ENCODE peak calls at places on chromosomes 16 and 17, in ten cellular contexts. One of them, this sample, is unnamed.

GRCh38 chr17:33038740-33039139 is 47.1 kb downstream of the SPACA3 start:
- DNase-seq in naive thymus-derived CD4-positive, alpha-beta T cell: peak
- DNase-seq in lower leg skin: no peak
- DNase-seq in pancreas: no peak
- DNase-seq in CD4-positive, CD25-positive, alpha-beta regulatory T cell: peak
- DNase-seq in tibial artery: no peak
- DNase-seq in ascending aorta: no peak
- DNase-seq in GM06990: no peak
- DNase-seq in IMR-90: peak
- DNase-seq in NB4: peak
- DNase-seq in this sample: no peak

GRCh38 chr16:9633844-9634243 is 542.4 kb downstream of the HAPSTR1 start:
- DNase-seq in IMR-90: no peak
- DNase-seq in CD4-positive, CD25-positive, alpha-beta regulatory T cell: no peak
- DNase-seq in pancreas: no peak
- DNase-seq in ascending aorta: no peak
- DNase-seq in GM06990: no peak
- DNase-seq in NB4: no peak
- DNase-seq in naive thymus-derived CD4-positive, alpha-beta T cell: no peak
- DNase-seq in tibial artery: no peak
- DNase-seq in lower leg skin: no peak
- DNase-seq in this sample: no peak

GRCh38 chr17:40659909-40660308 is 5.1 kb downstream of the KRT222 start:
- DNase-seq in GM06990: no peak
- DNase-seq in naive thymus-derived CD4-positive, alpha-beta T cell: no peak
- DNase-seq in pancreas: no peak
- DNase-seq in IMR-90: no peak
- DNase-seq in NB4: no peak
- DNase-seq in lower leg skin: no peak
- DNase-seq in tibial artery: no peak
- DNase-seq in ascending aorta: no peak
- DNase-seq in CD4-positive, CD25-positive, alpha-beta regulatory T cell: peak
- DNase-seq in this sample: no peak

GRCh38 chr16:72561-73537 is at the start of gene RHBDF1:
- DNase-seq in GM06990: no peak
- DNase-seq in IMR-90: peak
- DNase-seq in lower leg skin: no peak
- DNase-seq in CD4-positive, CD25-positive, alpha-beta regulatory T cell: no peak
- DNase-seq in NB4: peak
- DNase-seq in pancreas: no peak
- DNase-seq in ascending aorta: peak
- DNase-seq in tibial artery: no peak
- DNase-seq in naive thymus-derived CD4-positive, alpha-beta T cell: peak
- DNase-seq in this sample: peak

GRCh38 chr17:38349097-38349904 is 2.3 kb upstream of the SOCS7 start:
- DNase-seq in ascending aorta: peak
- DNase-seq in naive thymus-derived CD4-positive, alpha-beta T cell: peak
- DNase-seq in tibial artery: peak
- DNase-seq in NB4: peak
- DNase-seq in CD4-positive, CD25-positive, alpha-beta regulatory T cell: peak
- DNase-seq in IMR-90: peak
- DNase-seq in GM06990: peak
- DNase-seq in lower leg skin: peak
- DNase-seq in pancreas: peak
- DNase-seq in this sample: peak

GRCh38 chr17:37570527-37571093 is 38.6 kb downstream of the SYNRG start:
- DNase-seq in lower leg skin: no peak
- DNase-seq in pancreas: no peak
- DNase-seq in tibial artery: no peak
- DNase-seq in ascending aorta: no peak
- DNase-seq in IMR-90: peak
- DNase-seq in NB4: peak
- DNase-seq in CD4-positive, CD25-positive, alpha-beta regulatory T cell: peak
- DNase-seq in naive thymus-derived CD4-positive, alpha-beta T cell: no peak
- DNase-seq in GM06990: no peak
- DNase-seq in this sample: peak

GRCh38 chr17:2792541-2793169 is 3.6 kb upstream of the RAP1GAP2 start:
- DNase-seq in pancreas: no peak
- DNase-seq in lower leg skin: no peak
- DNase-seq in tibial artery: no peak
- DNase-seq in naive thymus-derived CD4-positive, alpha-beta T cell: no peak
- DNase-seq in GM06990: no peak
- DNase-seq in NB4: peak
- DNase-seq in CD4-positive, CD25-positive, alpha-beta regulatory T cell: no peak
- DNase-seq in ascending aorta: no peak
- DNase-seq in IMR-90: no peak
- DNase-seq in this sample: no peak

GRCh38 chr17:43645765-43646481 is 15.8 kb downstream of the MEOX1 start:
- DNase-seq in lower leg skin: peak
- DNase-seq in NB4: no peak
- DNase-seq in naive thymus-derived CD4-positive, alpha-beta T cell: no peak
- DNase-seq in tibial artery: peak
- DNase-seq in IMR-90: no peak
- DNase-seq in pancreas: peak
- DNase-seq in CD4-positive, CD25-positive, alpha-beta regulatory T cell: no peak
- DNase-seq in ascending aorta: peak
- DNase-seq in GM06990: no peak
- DNase-seq in this sample: no peak

GRCh38 chr17:42051013-42051400 is 606 bp upstream of the C17orf113 start:
- DNase-seq in CD4-positive, CD25-positive, alpha-beta regulatory T cell: no peak
- DNase-seq in pancreas: no peak
- DNase-seq in naive thymus-derived CD4-positive, alpha-beta T cell: no peak
- DNase-seq in lower leg skin: no peak
- DNase-seq in NB4: no peak
- DNase-seq in GM06990: no peak
- DNase-seq in IMR-90: no peak
- DNase-seq in tibial artery: no peak
- DNase-seq in ascending aorta: no peak
- DNase-seq in this sample: no peak
- H3K4me3 ChIP-seq in CD4-positive, CD25-positive, alpha-beta regulatory T cell: no peak
- H3K4me3 ChIP-seq in pancreas: peak
- H3K4me3 ChIP-seq in naive thymus-derived CD4-positive, alpha-beta T cell: no peak
- H3K4me3 ChIP-seq in lower leg skin: peak
- H3K4me3 ChIP-seq in NB4: no peak
- H3K4me3 ChIP-seq in GM06990: peak
- H3K4me3 ChIP-seq in IMR-90: no peak
- H3K4me3 ChIP-seq in tibial artery: peak
- H3K4me3 ChIP-seq in ascending aorta: peak
- H3K4me3 ChIP-seq in this sample: peak

GRCh38 chr16:30946671-30947532 is 2.0 kb upstream of the ORAI3 start:
- DNase-seq in CD4-positive, CD25-positive, alpha-beta regulatory T cell: no peak
- DNase-seq in lower leg skin: no peak
- DNase-seq in naive thymus-derived CD4-positive, alpha-beta T cell: no peak
- DNase-seq in pancreas: peak
- DNase-seq in ascending aorta: no peak
- DNase-seq in GM06990: no peak
- DNase-seq in IMR-90: no peak
- DNase-seq in NB4: no peak
- DNase-seq in tibial artery: no peak
- DNase-seq in this sample: no peak

GRCh38 chr16:30941600-30942420 is 7.1 kb upstream of the ORAI3 start:
- DNase-seq in NB4: peak
- DNase-seq in IMR-90: peak
- DNase-seq in GM06990: peak
- DNase-seq in ascending aorta: no peak
- DNase-seq in CD4-positive, CD25-positive, alpha-beta regulatory T cell: peak
- DNase-seq in naive thymus-derived CD4-positive, alpha-beta T cell: peak
- DNase-seq in tibial artery: no peak
- DNase-seq in pancreas: peak
- DNase-seq in lower leg skin: no peak
- DNase-seq in this sample: peak

GRCh38 chr16:30944352-30944751 is 4.5 kb upstream of the ORAI3 start:
- DNase-seq in lower leg skin: no peak
- DNase-seq in naive thymus-derived CD4-positive, alpha-beta T cell: no peak
- DNase-seq in pancreas: no peak
- DNase-seq in ascending aorta: no peak
- DNase-seq in GM06990: no peak
- DNase-seq in NB4: no peak
- DNase-seq in CD4-positive, CD25-positive, alpha-beta regulatory T cell: no peak
- DNase-seq in IMR-90: no peak
- DNase-seq in tibial artery: no peak
- DNase-seq in this sample: no peak

GRCh38 chr16:30937692-30938091 is 11.2 kb upstream of the ORAI3 start:
- DNase-seq in tibial artery: no peak
- DNase-seq in IMR-90: no peak
- DNase-seq in NB4: no peak
- DNase-seq in lower leg skin: no peak
- DNase-seq in GM06990: no peak
- DNase-seq in ascending aorta: no peak
- DNase-seq in naive thymus-derived CD4-positive, alpha-beta T cell: no peak
- DNase-seq in pancreas: no peak
- DNase-seq in CD4-positive, CD25-positive, alpha-beta regulatory T cell: no peak
- DNase-seq in this sample: no peak

DNA sequence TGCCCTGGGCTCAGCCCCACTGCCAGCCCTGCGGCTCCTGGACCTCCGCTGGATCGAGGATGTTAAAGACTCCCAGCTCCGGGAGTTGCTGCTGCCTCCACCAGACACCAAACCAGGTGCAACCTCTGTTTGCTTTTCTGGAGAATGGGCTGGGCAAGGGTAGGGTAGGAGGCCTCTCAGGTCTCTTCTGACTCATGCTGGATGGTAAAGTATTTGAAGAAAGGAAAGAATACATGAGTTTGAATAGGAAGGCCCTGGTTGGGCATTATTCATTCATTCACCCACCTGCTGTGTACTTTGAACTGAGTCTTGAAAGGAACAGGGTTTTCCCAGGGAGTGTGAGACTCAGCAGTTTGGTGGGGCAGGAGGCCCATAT is 6.5 kb upstream of the ORAI3 start:
- DNase-seq in GM06990: no peak
- DNase-seq in pancreas: no peak
- DNase-seq in CD4-positive, CD25-positive, alpha-beta regulatory T cell: no peak
- DNase-seq in tibial artery: no peak
- DNase-seq in naive thymus-derived CD4-positive, alpha-beta T cell: no peak
- DNase-seq in IMR-90: no peak
- DNase-seq in lower leg skin: no peak
- DNase-seq in NB4: no peak
- DNase-seq in ascending aorta: no peak
- DNase-seq in this sample: no peak
- H3K4me3 ChIP-seq in GM06990: peak
- H3K4me3 ChIP-seq in pancreas: no peak
- H3K4me3 ChIP-seq in CD4-positive, CD25-positive, alpha-beta regulatory T cell: no peak
- H3K4me3 ChIP-seq in tibial artery: no peak
- H3K4me3 ChIP-seq in naive thymus-derived CD4-positive, alpha-beta T cell: no peak
- H3K4me3 ChIP-seq in IMR-90: no peak
- H3K4me3 ChIP-seq in lower leg skin: no peak
- H3K4me3 ChIP-seq in NB4: no peak
- H3K4me3 ChIP-seq in ascending aorta: no peak
- H3K4me3 ChIP-seq in this sample: no peak

GRCh38 chr17:48840441-48840840 is 9.6 kb downstream of the CALCOCO2 start:
- DNase-seq in lower leg skin: no peak
- DNase-seq in GM06990: no peak
- DNase-seq in naive thymus-derived CD4-positive, alpha-beta T cell: no peak
- DNase-seq in NB4: no peak
- DNase-seq in CD4-positive, CD25-positive, alpha-beta regulatory T cell: no peak
- DNase-seq in pancreas: no peak
- DNase-seq in ascending aorta: no peak
- DNase-seq in IMR-90: no peak
- DNase-seq in tibial artery: no peak
- DNase-seq in this sample: no peak

GRCh38 chr17:48835971-48836370 is 5.1 kb downstream of the CALCOCO2 start:
- DNase-seq in IMR-90: no peak
- DNase-seq in lower leg skin: no peak
- DNase-seq in pancreas: no peak
- DNase-seq in ascending aorta: no peak
- DNase-seq in NB4: no peak
- DNase-seq in CD4-positive, CD25-positive, alpha-beta regulatory T cell: peak
- DNase-seq in tibial artery: no peak
- DNase-seq in naive thymus-derived CD4-positive, alpha-beta T cell: no peak
- DNase-seq in GM06990: no peak
- DNase-seq in this sample: peak

GRCh38 chr17:48843172-48843900 is 12.5 kb downstream of the CALCOCO2 start:
- DNase-seq in pancreas: no peak
- DNase-seq in tibial artery: no peak
- DNase-seq in CD4-positive, CD25-positive, alpha-beta regulatory T cell: no peak
- DNase-seq in IMR-90: peak
- DNase-seq in NB4: peak
- DNase-seq in naive thymus-derived CD4-positive, alpha-beta T cell: no peak
- DNase-seq in GM06990: no peak
- DNase-seq in ascending aorta: no peak
- DNase-seq in lower leg skin: no peak
- DNase-seq in this sample: no peak

GRCh38 chr17:48842746-48843145 is 11.9 kb downstream of the CALCOCO2 start:
- DNase-seq in CD4-positive, CD25-positive, alpha-beta regulatory T cell: no peak
- DNase-seq in lower leg skin: no peak
- DNase-seq in IMR-90: peak
- DNase-seq in NB4: no peak
- DNase-seq in ascending aorta: no peak
- DNase-seq in GM06990: no peak
- DNase-seq in pancreas: no peak
- DNase-seq in tibial artery: no peak
- DNase-seq in naive thymus-derived CD4-positive, alpha-beta T cell: no peak
- DNase-seq in this sample: no peak

DNA sequence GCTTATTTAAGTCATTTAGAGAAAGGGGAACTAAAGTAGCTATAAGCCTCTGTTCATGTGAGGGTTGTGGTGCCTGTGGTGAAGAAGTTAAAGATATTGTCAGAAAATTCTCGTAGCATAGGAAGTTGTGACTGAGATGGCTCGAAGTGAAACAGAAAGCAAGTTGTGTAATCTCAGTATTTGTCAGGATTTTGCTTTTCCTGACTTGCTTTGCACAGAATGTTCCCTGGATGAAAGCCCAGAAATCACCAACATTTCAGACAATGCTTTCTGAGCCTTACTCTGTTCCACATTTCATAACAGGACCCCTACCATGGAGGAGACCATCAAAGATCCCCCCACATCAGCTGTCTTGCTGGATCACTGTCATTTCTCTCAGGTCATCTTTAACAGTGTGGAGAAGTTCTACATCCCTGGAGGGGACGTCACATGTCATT is 10.6 kb downstream of the CALCOCO2 start:
- DNase-seq in NB4: peak
- DNase-seq in CD4-positive, CD25-positive, alpha-beta regulatory T cell: peak
- DNase-seq in pancreas: no peak
- DNase-seq in tibial artery: no peak
- DNase-seq in IMR-90: peak
- DNase-seq in ascending aorta: no peak
- DNase-seq in GM06990: peak
- DNase-seq in lower leg skin: peak
- DNase-seq in naive thymus-derived CD4-positive, alpha-beta T cell: no peak
- DNase-seq in this sample: peak
- H3K4me3 ChIP-seq in NB4: peak
- H3K4me3 ChIP-seq in CD4-positive, CD25-positive, alpha-beta regulatory T cell: peak
- H3K4me3 ChIP-seq in pancreas: no peak
- H3K4me3 ChIP-seq in tibial artery: peak
- H3K4me3 ChIP-seq in IMR-90: peak
- H3K4me3 ChIP-seq in ascending aorta: peak
- H3K4me3 ChIP-seq in GM06990: peak
- H3K4me3 ChIP-seq in lower leg skin: no peak
- H3K4me3 ChIP-seq in naive thymus-derived CD4-positive, alpha-beta T cell: peak
- H3K4me3 ChIP-seq in this sample: peak

DNA sequence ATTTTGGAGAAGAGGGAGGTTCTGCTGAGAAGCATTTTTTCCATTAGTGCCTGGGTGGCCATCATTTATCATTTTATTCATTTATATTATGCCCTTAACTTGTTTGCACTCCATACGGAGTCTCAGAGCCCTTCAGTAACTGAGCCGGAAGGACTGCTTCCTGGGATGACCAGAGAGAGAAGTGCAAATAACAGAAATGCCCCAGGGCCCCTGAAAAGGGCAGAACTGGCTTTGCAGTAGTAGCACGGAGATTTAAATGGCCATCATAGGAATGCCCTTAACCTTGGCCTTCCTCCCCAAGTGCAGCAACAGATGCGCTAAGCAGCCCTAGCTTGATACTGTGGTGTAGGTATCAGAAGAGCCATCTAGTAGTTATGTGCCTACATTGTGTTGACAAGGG is 58.5 kb downstream of the NUP93 start:
- DNase-seq in lower leg skin: no peak
- DNase-seq in pancreas: no peak
- DNase-seq in CD4-positive, CD25-positive, alpha-beta regulatory T cell: no peak
- DNase-seq in naive thymus-derived CD4-positive, alpha-beta T cell: no peak
- DNase-seq in NB4: no peak
- DNase-seq in ascending aorta: no peak
- DNase-seq in GM06990: no peak
- DNase-seq in IMR-90: no peak
- DNase-seq in tibial artery: no peak
- DNase-seq in this sample: no peak
- H3K4me3 ChIP-seq in lower leg skin: no peak
- H3K4me3 ChIP-seq in pancreas: no peak
- H3K4me3 ChIP-seq in CD4-positive, CD25-positive, alpha-beta regulatory T cell: no peak
- H3K4me3 ChIP-seq in naive thymus-derived CD4-positive, alpha-beta T cell: no peak
- H3K4me3 ChIP-seq in NB4: no peak
- H3K4me3 ChIP-seq in ascending aorta: no peak
- H3K4me3 ChIP-seq in GM06990: no peak
- H3K4me3 ChIP-seq in IMR-90: no peak
- H3K4me3 ChIP-seq in tibial artery: no peak
- H3K4me3 ChIP-seq in this sample: no peak